ENCODE peak calls at places on chromosome 10, in five cellular contexts. R is cardiac septum, N is iPS-NIHi11, V is substantia nigra, P is cerebellar cortex. E is an unnamed sample.

GRCh38 chr10:69479737-69480412 is 28.6 kb downstream of the TSPAN15 start:
- DNase-seq in R (no peak), N (no peak), V (peak), P (no peak), E (no peak)

GRCh38 chr10:133525444-133525843 is 1.7 kb upstream of the CYP2E1 start:
- DNase-seq in R (no peak), N (no peak), V (no peak), P (no peak), E (no peak)

GRCh38 chr10:43816351-43817321 is 168.0 kb upstream of the ZNF32 start:
- DNase-seq in R (no peak), N (no peak), V (no peak), P (no peak), E (no peak)

GRCh38 chr10:126917975-126918908 is 13.0 kb downstream of the DOCK1 start:
- DNase-seq in R (no peak), N (no peak), V (peak), P (no peak), E (peak)

GRCh38 chr10:75407716-75408511 is 6.3 kb upstream of the ZNF503 start:
- DNase-seq in R (no peak), N (no peak), V (peak), P (no peak), E (no peak)

GRCh38 chr10:63430999-63431356 is 34.8 kb downstream of the JMJD1C start:
- DNase-seq in R (no peak), N (no peak), V (no peak), P (no peak), E (no peak)

GRCh38 chr10:5434017-5434753 is 21.8 kb downstream of the NET1 start:
- DNase-seq in R (no peak), N (peak), V (no peak), P (peak), E (no peak)

GRCh38 chr10:86536294-86536861 is 14.8 kb upstream of the WAPL start:
- DNase-seq in R (no peak), N (peak), V (no peak), P (no peak), E (no peak)

GRCh38 chr10:4083509-4084003 is 298.5 kb upstream of the KLF6 start:
- DNase-seq in R (no peak), N (no peak), V (no peak), P (peak), E (no peak)

GRCh38 chr10:91683976-91684375 is 51.1 kb upstream of the PPP1R3C start:
- DNase-seq in R (no peak), N (peak), V (no peak), P (peak), E (no peak)

GRCh38 chr10:45219416-45219815 is 96.0 kb downstream of the OR13A1 start:
- DNase-seq in R (no peak), N (no peak), V (no peak), P (no peak), E (no peak)

GRCh38 chr10:130824230-130825014 is 487.1 kb downstream of the TCERG1L start:
- DNase-seq in R (no peak), N (no peak), V (no peak), P (no peak), E (no peak)

GRCh38 chr10:102452672-102453340 is 1.5 kb upstream of the C10orf95 start:
- DNase-seq in R (no peak), N (no peak), V (peak), P (no peak), E (no peak)

GRCh38 chr10:99555371-99556224 is 22.9 kb downstream of the NKX2-3 start:
- DNase-seq in R (no peak), N (no peak), V (no peak), P (no peak), E (no peak)

GRCh38 chr10:113704637-113705343 is 25.1 kb downstream of the CASP7 start:
- DNase-seq in R (no peak), N (peak), V (peak), P (peak), E (no peak)

GRCh38 chr10:100969175-100970075 is at the start of gene SEMA4G:
- DNase-seq in R (no peak), N (peak), V (peak), P (peak), E (no peak)